ENCODE peak calls at places on chromosome 20, in six cellular contexts. One of them, this sample, is unnamed.

GRCh38 chr20:57620274-57620990 is at the start of gene ZBP1:
- DNase-seq in hepatocyte: no peak
- DNase-seq in IMR-90: no peak
- DNase-seq in substantia nigra: peak
- DNase-seq in brain microvascular endothelial cell: no peak
- DNase-seq in body of pancreas: no peak
- DNase-seq in this sample: no peak

GRCh38 chr20:63393566-63393965 is 32.4 kb upstream of the CHRNA4 start:
- DNase-seq in IMR-90: no peak
- DNase-seq in substantia nigra: no peak
- DNase-seq in brain microvascular endothelial cell: no peak
- DNase-seq in hepatocyte: no peak
- DNase-seq in body of pancreas: no peak
- DNase-seq in this sample: no peak

GRCh38 chr20:2521369-2522305 is 12.9 kb upstream of the ZNF343 start:
- DNase-seq in body of pancreas: peak
- DNase-seq in substantia nigra: no peak
- DNase-seq in brain microvascular endothelial cell: peak
- DNase-seq in IMR-90: peak
- DNase-seq in hepatocyte: peak
- DNase-seq in this sample: peak

GRCh38 chr20:35317416-35317815 is 25.2 kb upstream of the FAM83C start:
- DNase-seq in hepatocyte: no peak
- DNase-seq in IMR-90: peak
- DNase-seq in body of pancreas: no peak
- DNase-seq in substantia nigra: no peak
- DNase-seq in brain microvascular endothelial cell: no peak
- DNase-seq in this sample: no peak

GRCh38 chr20:63658749-63659187 is 656 bp downstream of the RTEL1 start:
- DNase-seq in brain microvascular endothelial cell: peak
- DNase-seq in hepatocyte: no peak
- DNase-seq in body of pancreas: peak
- DNase-seq in substantia nigra: no peak
- DNase-seq in IMR-90: peak
- DNase-seq in this sample: no peak

GRCh38 chr20:3911956-3912355 is 22.8 kb downstream of the PANK2 start:
- DNase-seq in IMR-90: no peak
- DNase-seq in hepatocyte: no peak
- DNase-seq in brain microvascular endothelial cell: no peak
- DNase-seq in body of pancreas: no peak
- DNase-seq in substantia nigra: no peak
- DNase-seq in this sample: no peak

GRCh38 chr20:59235226-59235625 is 65.2 kb upstream of the EDN3 start:
- DNase-seq in hepatocyte: no peak
- DNase-seq in brain microvascular endothelial cell: no peak
- DNase-seq in IMR-90: no peak
- DNase-seq in substantia nigra: no peak
- DNase-seq in body of pancreas: no peak
- DNase-seq in this sample: no peak

GRCh38 chr20:57483287-57484050 is 41.5 kb downstream of the CTCFL start:
- DNase-seq in brain microvascular endothelial cell: no peak
- DNase-seq in body of pancreas: no peak
- DNase-seq in substantia nigra: no peak
- DNase-seq in IMR-90: no peak
- DNase-seq in hepatocyte: no peak
- DNase-seq in this sample: no peak

GRCh38 chr20:59403261-59403961 is 103.0 kb downstream of the EDN3 start:
- DNase-seq in body of pancreas: peak
- DNase-seq in hepatocyte: peak
- DNase-seq in brain microvascular endothelial cell: peak
- DNase-seq in substantia nigra: peak
- DNase-seq in IMR-90: no peak
- DNase-seq in this sample: peak

GRCh38 chr20:31476648-31477220 is 1.6 kb downstream of the REM1 start:
- DNase-seq in substantia nigra: no peak
- DNase-seq in IMR-90: no peak
- DNase-seq in brain microvascular endothelial cell: no peak
- DNase-seq in body of pancreas: no peak
- DNase-seq in hepatocyte: no peak
- DNase-seq in this sample: no peak

GRCh38 chr20:1949711-1950110 is 44.1 kb downstream of the PDYN start:
- DNase-seq in brain microvascular endothelial cell: no peak
- DNase-seq in substantia nigra: no peak
- DNase-seq in hepatocyte: no peak
- DNase-seq in body of pancreas: no peak
- DNase-seq in IMR-90: no peak
- DNase-seq in this sample: no peak

GRCh38 chr20:4297141-4297826 is 281.9 kb upstream of the RNF24 start:
- DNase-seq in substantia nigra: no peak
- DNase-seq in body of pancreas: no peak
- DNase-seq in brain microvascular endothelial cell: peak
- DNase-seq in hepatocyte: no peak
- DNase-seq in IMR-90: peak
- DNase-seq in this sample: no peak

GRCh38 chr20:35539756-35540212 is 2.1 kb upstream of the ERGIC3 start:
- DNase-seq in hepatocyte: peak
- DNase-seq in IMR-90: no peak
- DNase-seq in brain microvascular endothelial cell: no peak
- DNase-seq in body of pancreas: peak
- DNase-seq in substantia nigra: no peak
- DNase-seq in this sample: no peak

GRCh38 chr20:11362450-11362849 is 555.2 kb upstream of the BTBD3 start:
- DNase-seq in body of pancreas: no peak
- DNase-seq in brain microvascular endothelial cell: no peak
- DNase-seq in hepatocyte: no peak
- DNase-seq in IMR-90: no peak
- DNase-seq in substantia nigra: no peak
- DNase-seq in this sample: no peak

GRCh38 chr20:59526242-59527225 is 77.8 kb upstream of the PHACTR3 start:
- DNase-seq in hepatocyte: peak
- DNase-seq in body of pancreas: no peak
- DNase-seq in IMR-90: no peak
- DNase-seq in substantia nigra: no peak
- DNase-seq in brain microvascular endothelial cell: no peak
- DNase-seq in this sample: no peak

GRCh38 chr20:32968833-32969241 is 35.4 kb downstream of the SUN5 start:
- DNase-seq in substantia nigra: no peak
- DNase-seq in hepatocyte: no peak
- DNase-seq in IMR-90: no peak
- DNase-seq in brain microvascular endothelial cell: no peak
- DNase-seq in body of pancreas: no peak
- DNase-seq in this sample: no peak

GRCh38 chr20:12327205-12327604 is 409.5 kb downstream of the BTBD3 start:
- DNase-seq in body of pancreas: no peak
- DNase-seq in hepatocyte: peak
- DNase-seq in IMR-90: no peak
- DNase-seq in brain microvascular endothelial cell: no peak
- DNase-seq in substantia nigra: no peak
- DNase-seq in this sample: no peak

GRCh38 chr20:1973921-1974440 is 19.9 kb downstream of the PDYN start:
- DNase-seq in brain microvascular endothelial cell: no peak
- DNase-seq in substantia nigra: no peak
- DNase-seq in hepatocyte: no peak
- DNase-seq in IMR-90: no peak
- DNase-seq in body of pancreas: no peak
- DNase-seq in this sample: no peak

GRCh38 chr20:48736231-48736630 is 91.6 kb downstream of the PREX1 start:
- DNase-seq in hepatocyte: no peak
- DNase-seq in substantia nigra: no peak
- DNase-seq in brain microvascular endothelial cell: no peak
- DNase-seq in IMR-90: peak
- DNase-seq in body of pancreas: no peak
- DNase-seq in this sample: no peak

GRCh38 chr20:58339741-58340140 is 30.2 kb downstream of the RAB22A start:
- DNase-seq in IMR-90: no peak
- DNase-seq in body of pancreas: no peak
- DNase-seq in substantia nigra: no peak
- DNase-seq in brain microvascular endothelial cell: no peak
- DNase-seq in hepatocyte: no peak
- DNase-seq in this sample: no peak

GRCh38 chr20:48056218-48056617 is 270.9 kb upstream of the SULF2 start:
- DNase-seq in body of pancreas: no peak
- DNase-seq in IMR-90: no peak
- DNase-seq in brain microvascular endothelial cell: no peak
- DNase-seq in hepatocyte: no peak
- DNase-seq in substantia nigra: no peak
- DNase-seq in this sample: no peak

GRCh38 chr20:10110151-10110550 is 75.4 kb downstream of the ANKEF1 start:
- DNase-seq in substantia nigra: no peak
- DNase-seq in body of pancreas: no peak
- DNase-seq in IMR-90: peak
- DNase-seq in brain microvascular endothelial cell: no peak
- DNase-seq in hepatocyte: no peak
- DNase-seq in this sample: no peak

GRCh38 chr20:49385471-49385870 is 97.0 kb downstream of the KCNB1 start:
- DNase-seq in body of pancreas: no peak
- DNase-seq in substantia nigra: no peak
- DNase-seq in IMR-90: peak
- DNase-seq in brain microvascular endothelial cell: peak
- DNase-seq in hepatocyte: peak
- DNase-seq in this sample: no peak

GRCh38 chr20:62291251-62292066 is 11.3 kb upstream of the ADRM1 start:
- DNase-seq in body of pancreas: no peak
- DNase-seq in IMR-90: no peak
- DNase-seq in substantia nigra: no peak
- DNase-seq in brain microvascular endothelial cell: no peak
- DNase-seq in hepatocyte: no peak
- DNase-seq in this sample: no peak
- H3K27ac ChIP-seq in body of pancreas: no peak
- H3K27ac ChIP-seq in IMR-90: no peak
- H3K27ac ChIP-seq in substantia nigra: no peak
- H3K27ac ChIP-seq in brain microvascular endothelial cell: no peak
- H3K27ac ChIP-seq in hepatocyte: no peak
- H3K27ac ChIP-seq in this sample: no peak

GRCh38 chr20:6008254-6008653 is 45.6 kb downstream of the LRRN4 start:
- DNase-seq in IMR-90: peak
- DNase-seq in substantia nigra: peak
- DNase-seq in hepatocyte: peak
- DNase-seq in body of pancreas: peak
- DNase-seq in brain microvascular endothelial cell: peak
- DNase-seq in this sample: no peak
- H3K27ac ChIP-seq in IMR-90: no peak
- H3K27ac ChIP-seq in substantia nigra: no peak
- H3K27ac ChIP-seq in hepatocyte: peak
- H3K27ac ChIP-seq in body of pancreas: peak
- H3K27ac ChIP-seq in brain microvascular endothelial cell: no peak
- H3K27ac ChIP-seq in this sample: no peak

GRCh38 chr20:46670228-46670584 is 18.9 kb upstream of the SLC13A3 start:
- DNase-seq in body of pancreas: no peak
- DNase-seq in IMR-90: no peak
- DNase-seq in brain microvascular endothelial cell: no peak
- DNase-seq in substantia nigra: no peak
- DNase-seq in hepatocyte: no peak
- DNase-seq in this sample: no peak
- H3K27ac ChIP-seq in body of pancreas: peak
- H3K27ac ChIP-seq in IMR-90: no peak
- H3K27ac ChIP-seq in brain microvascular endothelial cell: no peak
- H3K27ac ChIP-seq in substantia nigra: no peak
- H3K27ac ChIP-seq in hepatocyte: no peak
- H3K27ac ChIP-seq in this sample: no peak

GRCh38 chr20:22048241-22048640 is 342.8 kb downstream of the PAX1 start:
- DNase-seq in IMR-90: no peak
- DNase-seq in brain microvascular endothelial cell: no peak
- DNase-seq in body of pancreas: no peak
- DNase-seq in substantia nigra: no peak
- DNase-seq in hepatocyte: no peak
- DNase-seq in this sample: no peak
- H3K27ac ChIP-seq in IMR-90: no peak
- H3K27ac ChIP-seq in brain microvascular endothelial cell: no peak
- H3K27ac ChIP-seq in body of pancreas: no peak
- H3K27ac ChIP-seq in substantia nigra: no peak
- H3K27ac ChIP-seq in hepatocyte: no peak
- H3K27ac ChIP-seq in this sample: no peak

DNA sequence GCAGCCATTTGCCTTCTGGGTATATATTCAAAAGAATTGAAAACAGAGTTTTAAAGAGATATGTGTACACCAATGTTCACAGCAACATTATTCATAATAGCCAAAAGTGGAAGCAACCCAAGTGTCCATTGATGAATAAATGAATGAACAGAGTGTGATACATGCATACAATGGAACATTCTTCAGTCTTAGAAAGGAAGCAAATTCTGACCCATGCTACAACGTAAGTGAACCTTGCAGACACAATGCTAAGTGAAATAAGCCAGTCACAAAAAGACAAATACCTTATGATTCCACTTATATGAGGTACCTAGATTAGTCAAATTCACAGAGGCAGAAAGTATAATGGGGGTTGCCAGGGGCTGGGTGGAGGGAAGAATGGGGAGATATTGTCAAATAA is 34.6 kb upstream of the YWHAB start:
- DNase-seq in substantia nigra: no peak
- DNase-seq in brain microvascular endothelial cell: no peak
- DNase-seq in IMR-90: no peak
- DNase-seq in body of pancreas: no peak
- DNase-seq in hepatocyte: no peak
- DNase-seq in this sample: no peak
- H3K27ac ChIP-seq in substantia nigra: no peak
- H3K27ac ChIP-seq in brain microvascular endothelial cell: no peak
- H3K27ac ChIP-seq in IMR-90: no peak
- H3K27ac ChIP-seq in body of pancreas: no peak
- H3K27ac ChIP-seq in hepatocyte: no peak
- H3K27ac ChIP-seq in this sample: no peak

GRCh38 chr20:25532971-25533391 is 52.4 kb downstream of the NINL start:
- DNase-seq in brain microvascular endothelial cell: no peak
- DNase-seq in substantia nigra: peak
- DNase-seq in body of pancreas: no peak
- DNase-seq in IMR-90: no peak
- DNase-seq in hepatocyte: no peak
- DNase-seq in this sample: no peak

GRCh38 chr20:25533920-25534700 is 51.2 kb downstream of the NINL start:
- DNase-seq in brain microvascular endothelial cell: no peak
- DNase-seq in body of pancreas: peak
- DNase-seq in substantia nigra: no peak
- DNase-seq in hepatocyte: no peak
- DNase-seq in IMR-90: no peak
- DNase-seq in this sample: no peak

GRCh38 chr20:25529295-25529951 is 55.9 kb downstream of the NINL start:
- DNase-seq in IMR-90: no peak
- DNase-seq in hepatocyte: no peak
- DNase-seq in body of pancreas: no peak
- DNase-seq in substantia nigra: no peak
- DNase-seq in brain microvascular endothelial cell: no peak
- DNase-seq in this sample: no peak

GRCh38 chr20:25534845-25535244 is 50.5 kb downstream of the NINL start:
- DNase-seq in substantia nigra: no peak
- DNase-seq in hepatocyte: no peak
- DNase-seq in brain microvascular endothelial cell: no peak
- DNase-seq in body of pancreas: no peak
- DNase-seq in IMR-90: no peak
- DNase-seq in this sample: no peak

GRCh38 chr20:25532015-25532751 is 53.1 kb downstream of the NINL start:
- DNase-seq in body of pancreas: no peak
- DNase-seq in brain microvascular endothelial cell: no peak
- DNase-seq in substantia nigra: peak
- DNase-seq in IMR-90: no peak
- DNase-seq in hepatocyte: no peak
- DNase-seq in this sample: no peak
- H3K27ac ChIP-seq in body of pancreas: no peak
- H3K27ac ChIP-seq in brain microvascular endothelial cell: no peak
- H3K27ac ChIP-seq in substantia nigra: peak
- H3K27ac ChIP-seq in IMR-90: no peak
- H3K27ac ChIP-seq in hepatocyte: no peak
- H3K27ac ChIP-seq in this sample: no peak

GRCh38 chr20:38181207-38181693 is 16.2 kb upstream of the TGM2 start:
- DNase-seq in substantia nigra: no peak
- DNase-seq in IMR-90: no peak
- DNase-seq in hepatocyte: no peak
- DNase-seq in body of pancreas: no peak
- DNase-seq in brain microvascular endothelial cell: no peak
- DNase-seq in this sample: no peak
- H3K27ac ChIP-seq in substantia nigra: no peak
- H3K27ac ChIP-seq in IMR-90: no peak
- H3K27ac ChIP-seq in hepatocyte: peak
- H3K27ac ChIP-seq in body of pancreas: no peak
- H3K27ac ChIP-seq in brain microvascular endothelial cell: no peak
- H3K27ac ChIP-seq in this sample: no peak